ENCODE peak calls at places on chromosomes 16 and 17, in four cellular contexts. Y is CD8-positive, alpha-beta memory T cell; N is EL; Z is BE2C. E is an unnamed sample.

GRCh38 chr17:14396542-14396941 is 95.7 kb downstream of the HS3ST3B1 start:
- DNase-seq in Y (no peak), N (peak; percentile 6), Z (no peak), E (no peak)

GRCh38 chr16:57966133-57966805 is 4.7 kb downstream of the CNGB1 start:
- DNase-seq in Y (no peak), N (no peak), Z (no peak), E (no peak)

GRCh38 chr17:16419074-16419928 is 3.9 kb downstream of the TRPV2 start:
- DNase-seq in Y (no peak), N (peak; percentile 94), Z (peak; percentile 72), E (no peak)

GRCh38 chr17:29140631-29141483 is 39.3 kb downstream of the MYO18A start:
- DNase-seq in Y (peak; percentile 74), N (no peak), Z (peak; percentile 66), E (no peak)

GRCh38 chr16:2767140-2767731 is 9.8 kb downstream of the ELOB start:
- DNase-seq in Y (no peak), N (no peak), Z (no peak), E (no peak)

GRCh38 chr17:1907818-1908698 is 78.3 kb downstream of the RPA1 start:
- DNase-seq in Y (peak; percentile 14), N (peak; percentile 29), Z (no peak), E (no peak)

GRCh38 chr17:36931096-36931696 is 6.1 kb upstream of the LHX1 start:
- DNase-seq in Y (no peak), N (no peak), Z (no peak), E (no peak)

GRCh38 chr17:18008496-18009268 is 30.3 kb downstream of the ATPAF2 start:
- DNase-seq in Y (no peak), N (peak; percentile 91), Z (no peak), E (no peak)

E was measured in GM18507.